ENCODE peak calls at places on chromosome 11, in seven cellular contexts. W is AG08396; Q is stimulated activated naive CD4-positive, alpha-beta T cell; Y is HT1080; V is frontal cortex; L is neural crest cell; Z is cardiac muscle cell. U is an unnamed sample.

GRCh38 chr11:120181446-120181992 is 29.3 kb upstream of the OAF start:
- DNase-seq in Y (no peak), W (no peak), Q (no peak), L (no peak), Z (no peak), V (no peak), U (peak; percentile 3)

GRCh38 chr11:105673089-105673488 is 63.2 kb downstream of the GRIA4 start:
- DNase-seq in Q (no peak), W (peak; percentile 34), Z (peak; percentile 71), L (peak; percentile 62), Y (peak; percentile 42), V (no peak), U (peak; percentile 32)

GRCh38 chr11:102318469-102318868 is 1.2 kb downstream of the BIRC3 start:
- DNase-seq in L (no peak), Y (peak; percentile 38), V (no peak), Z (no peak), W (no peak), Q (peak; percentile 18), U (peak; percentile 36)

GRCh38 chr11:35236667-35237003 is 97.7 kb downstream of the CD44 start:
- DNase-seq in Q (no peak), W (no peak), L (no peak), Z (peak; percentile 43), Y (peak; percentile 77), V (no peak), U (no peak)

GRCh38 chr11:45877221-45877620 is 8.2 kb upstream of the MAPK8IP1 start:
- DNase-seq in Y (no peak), Z (no peak), Q (no peak), W (no peak), L (no peak), V (no peak), U (no peak)

GRCh38 chr11:119144825-119145476 is 3.9 kb upstream of the ABCG4 start:
- DNase-seq in Y (peak; percentile 76), Q (no peak), V (peak; percentile 79), L (peak; percentile 62), Z (peak; percentile 79), W (peak; percentile 86), U (peak; percentile 69)

GRCh38 chr11:39304586-39304985 is 2154.9 kb downstream of the LRRC4C start:
- DNase-seq in Z (no peak), Q (no peak), V (no peak), Y (peak; percentile 54), L (no peak), W (no peak), U (no peak)

GRCh38 chr11:104841973-104842372 is 56.3 kb downstream of the CASP12 start:
- DNase-seq in W (no peak), V (no peak), Z (no peak), L (no peak), Y (no peak), Q (no peak), U (no peak)

GRCh38 chr11:18633256-18634139 is 644 bp downstream of the SPTY2D1 start:
- DNase-seq in Q (no peak), Z (peak; percentile 13), L (no peak), V (no peak), W (no peak), Y (no peak), U (peak; percentile 22)

GRCh38 chr11:114260483-114260882 is 35.7 kb upstream of the NNMT start:
- DNase-seq in W (no peak), V (no peak), Q (no peak), Z (no peak), L (no peak), Y (no peak), U (no peak)

GRCh38 chr11:34638897-34639296 is 18.0 kb downstream of the EHF start:
- DNase-seq in V (no peak), Z (no peak), L (no peak), Q (no peak), W (no peak), Y (no peak), U (no peak)

GRCh38 chr11:122721964-122722266 is 66.4 kb downstream of the UBASH3B start:
- DNase-seq in Q (no peak), Y (no peak), L (no peak), W (peak; percentile 42), Z (peak; percentile 69), V (no peak), U (no peak)

U was measured in testis.